ENCODE peak calls at places on chromosome 7, in four cellular contexts. Q, T, P and G are unnamed samples.

GRCh38 chr7:27099839-27100225 is 2.7 kb downstream of the HOXA2 start:
- DNase-seq in P (no peak), Q (no peak), T (no peak), G (no peak)

GRCh38 chr7:64876792-64877713 is 26.0 kb upstream of the ZNF273 start:
- DNase-seq in Q (no peak), T (peak; percentile 79), P (peak; percentile 83), G (peak; percentile 56)

GRCh38 chr7:77316219-77316978 is 99.8 kb downstream of the GSAP start:
- DNase-seq in P (no peak), T (no peak), Q (no peak), G (no peak)

GRCh38 chr7:28347462-28347861 is 64.9 kb upstream of the CREB5 start:
- DNase-seq in Q (no peak), T (no peak), P (no peak), G (no peak)

GRCh38 chr7:51366930-51367613 is 50.5 kb upstream of the COBL start:
- DNase-seq in T (no peak), P (no peak), Q (peak; percentile 35), G (no peak)

GRCh38 chr7:73730485-73730884 is 8.1 kb downstream of the ABHD11 start:
- DNase-seq in Q (no peak), P (no peak), T (no peak), G (no peak)

GRCh38 chr7:139118803-139119485 is 9.4 kb upstream of the ZC3HAV1 start:
- DNase-seq in T (no peak), Q (no peak), P (no peak), G (peak; percentile 82)

GRCh38 chr7:147251924-147252323 is 1135.3 kb downstream of the CNTNAP2 start:
- DNase-seq in P (no peak), T (no peak), Q (no peak), G (no peak)

GRCh38 chr7:105377903-105378302 is 10.8 kb downstream of the SRPK2 start:
- DNase-seq in P (no peak), T (no peak), Q (no peak), G (no peak)

GRCh38 chr7:133678137-133678814 is 425.4 kb downstream of the EXOC4 start:
- DNase-seq in T (no peak), P (no peak), Q (no peak), G (no peak)

GRCh38 chr7:70239930-70240329 is 641.7 kb downstream of the AUTS2 start:
- DNase-seq in P (no peak), T (no peak), Q (no peak), G (no peak)

GRCh38 chr7:132783824-132784223 is 207.6 kb upstream of the PLXNA4 start:
- DNase-seq in Q (no peak), P (no peak), T (no peak), G (no peak)

GRCh38 chr7:117296066-117296465 is 26.8 kb downstream of the WNT2 start:
- DNase-seq in Q (no peak), T (no peak), P (no peak), G (no peak)

GRCh38 chr7:81854518-81854917 is 84.7 kb upstream of the HGF start:
- DNase-seq in Q (no peak), T (no peak), P (no peak), G (no peak)

GRCh38 chr7:128120116-128120515 is 88.9 kb upstream of the LRRC4 start:
- DNase-seq in Q (no peak), P (no peak), T (no peak), G (no peak)

GRCh38 chr7:30920584-30921539 is 9.2 kb downstream of the AQP1 start:
- DNase-seq in Q (no peak), T (no peak), P (peak; percentile 74), G (no peak)

GRCh38 chr7:39356531-39356930 is 209.7 kb upstream of the YAE1 start:
- DNase-seq in Q (no peak), T (no peak), P (no peak), G (no peak)

GRCh38 chr7:17725761-17726160 is 214.5 kb downstream of the SNX13 start:
- DNase-seq in T (no peak), Q (no peak), P (no peak), G (no peak)